ENCODE peak calls at places on chromosome 1, in five cellular contexts. P, G, L, W and E are unnamed samples.

GRCh38 chr1:67560580-67561285 is 124.3 kb upstream of the GADD45A start:
- DNase-seq in P (no peak), G (no peak), L (no peak), W (no peak), E (no peak)

GRCh38 chr1:91763252-91763651 is 122.7 kb downstream of the TGFBR3 start:
- DNase-seq in P (no peak), G (no peak), L (no peak), W (no peak), E (no peak)

GRCh38 chr1:19250629-19251304 is 557 bp downstream of the EMC1 start:
- DNase-seq in P (peak; percentile 30), G (peak; percentile 18), L (no peak), W (no peak), E (no peak)

GRCh38 chr1:111600295-111600694 is 19.3 kb upstream of the RAP1A start:
- DNase-seq in P (no peak), G (no peak), L (no peak), W (no peak), E (no peak)

GRCh38 chr1:173023343-173023742 is 27.4 kb downstream of the TNFSF18 start:
- DNase-seq in P (no peak), G (no peak), L (no peak), W (no peak), E (no peak)

GRCh38 chr1:61951731-61952585 is 209.7 kb downstream of the PATJ start:
- DNase-seq in P (no peak), G (no peak), L (no peak), W (no peak), E (peak; percentile 62)

GRCh38 chr1:100927276-100927675 is 31.4 kb downstream of the SLC30A7 start:
- DNase-seq in P (no peak), G (no peak), L (no peak), W (no peak), E (no peak)

GRCh38 chr1:156075158-156075557 is 7.1 kb downstream of the MEX3A start:
- DNase-seq in P (no peak), G (no peak), L (no peak), W (no peak), E (no peak)

GRCh38 chr1:112393634-112393976 is 2.4 kb upstream of the CTTNBP2NL start:
- DNase-seq in P (no peak), G (no peak), L (no peak), W (no peak), E (no peak)

GRCh38 chr1:195591917-195592672 is 1016.1 kb downstream of the KCNT2 start:
- DNase-seq in P (no peak), G (no peak), L (no peak), W (no peak), E (no peak)

GRCh38 chr1:156119503-156120209 is 5.1 kb downstream of the LMNA start:
- DNase-seq in P (no peak), G (no peak), L (no peak), W (no peak), E (no peak)

GRCh38 chr1:39668111-39668510 is 3.8 kb downstream of the NT5C1A start:
- DNase-seq in P (no peak), G (no peak), L (no peak), W (no peak), E (no peak)

GRCh38 chr1:200038987-200039848 is 11.7 kb downstream of the NR5A2 start:
- DNase-seq in P (peak; percentile 65), G (no peak), L (no peak), W (no peak), E (no peak)

GRCh38 chr1:79105499-79105898 is 99.0 kb upstream of the ADGRL4 start:
- DNase-seq in P (no peak), G (no peak), L (no peak), W (no peak), E (no peak)

GRCh38 chr1:6083801-6084467 is 38.2 kb downstream of the KCNAB2 start:
- DNase-seq in P (no peak), G (no peak), L (no peak), W (no peak), E (no peak)

GRCh38 chr1:56204206-56204605 is 375.2 kb downstream of the PLPP3 start:
- DNase-seq in P (no peak), G (no peak), L (no peak), W (no peak), E (no peak)

GRCh38 chr1:53543771-53544695 is 84.8 kb downstream of the DMRTB1 start:
- DNase-seq in P (no peak), G (no peak), L (no peak), W (no peak), E (no peak)

GRCh38 chr1:2052096-2052569 is 1.9 kb downstream of the PRKCZ start:
- DNase-seq in P (no peak), G (no peak), L (no peak), W (no peak), E (no peak)

GRCh38 chr1:97006044-97006676 is 284.6 kb downstream of the PTBP2 start:
- DNase-seq in P (no peak), G (no peak), L (peak; percentile 12), W (no peak), E (no peak)

GRCh38 chr1:235491644-235492043 is 12.6 kb downstream of the B3GALNT2 start:
- DNase-seq in P (no peak), G (no peak), L (no peak), W (no peak), E (no peak)

GRCh38 chr1:3017440-3018050 is 3.7 kb upstream of the ACTRT2 start:
- DNase-seq in P (no peak), G (no peak), L (no peak), W (no peak), E (no peak)

GRCh38 chr1:186494832-186495271 is 33.9 kb upstream of the PDC start:
- DNase-seq in P (no peak), G (no peak), L (no peak), W (no peak), E (no peak)

GRCh38 chr1:153792631-153793041 is 17.4 kb downstream of the SLC27A3 start:
- DNase-seq in P (no peak), G (no peak), L (no peak), W (no peak), E (no peak)

GRCh38 chr1:205452364-205452763 is 3.5 kb downstream of the BLACAT1 start:
- DNase-seq in P (no peak), G (no peak), L (no peak), W (no peak), E (no peak)

GRCh38 chr1:115507256-115507589 is 134.5 kb upstream of the VANGL1 start:
- DNase-seq in P (peak; percentile 72), G (peak; percentile 27), L (no peak), W (peak; percentile 2), E (peak; percentile 59)

GRCh38 chr1:28928306-28928987 is 14.1 kb downstream of the EPB41 start:
- DNase-seq in P (no peak), G (no peak), L (no peak), W (no peak), E (no peak)

GRCh38 chr1:77796695-77797405 is 17.4 kb downstream of the MIGA1 start:
- DNase-seq in P (no peak), G (peak; percentile 40), L (no peak), W (no peak), E (no peak)

GRCh38 chr1:198676253-198676652 is 37.4 kb downstream of the PTPRC start:
- DNase-seq in P (no peak), G (no peak), L (no peak), W (no peak), E (no peak)

GRCh38 chr1:231934797-231935196 is 308.2 kb downstream of the DISC1 start:
- DNase-seq in P (no peak), G (peak; percentile 87), L (no peak), W (no peak), E (no peak)

GRCh38 chr1:205449750-205450443 is 5.9 kb downstream of the BLACAT1 start:
- DNase-seq in P (no peak), G (peak; percentile 99), L (no peak), W (no peak), E (peak; percentile 92)

GRCh38 chr1:4044967-4045366 is 144.9 kb upstream of the C1orf174 start:
- DNase-seq in P (no peak), G (no peak), L (no peak), W (no peak), E (no peak)

GRCh38 chr1:52426391-52426790 is 22.0 kb downstream of the PRPF38A start:
- DNase-seq in P (no peak), G (no peak), L (no peak), W (no peak), E (no peak)

GRCh38 chr1:27416387-27417111 is 24.1 kb downstream of the GPR3 start:
- DNase-seq in P (peak; percentile 61), G (peak; percentile 44), L (peak; percentile 70), W (no peak), E (no peak)

GRCh38 chr1:179120736-179121135 is 38.9 kb downstream of the TOR3A start:
- DNase-seq in P (no peak), G (no peak), L (no peak), W (no peak), E (no peak)

GRCh38 chr1:87151500-87152421 is 176.9 kb upstream of the LMO4 start:
- DNase-seq in P (peak; percentile 75), G (no peak), L (peak; percentile 75), W (peak; percentile 63), E (peak; percentile 80)
- TF ChIP-seq SUZ12 in P (no peak), G (no peak), L (no peak), W (peak; percentile 26), E (no peak)

DNA sequence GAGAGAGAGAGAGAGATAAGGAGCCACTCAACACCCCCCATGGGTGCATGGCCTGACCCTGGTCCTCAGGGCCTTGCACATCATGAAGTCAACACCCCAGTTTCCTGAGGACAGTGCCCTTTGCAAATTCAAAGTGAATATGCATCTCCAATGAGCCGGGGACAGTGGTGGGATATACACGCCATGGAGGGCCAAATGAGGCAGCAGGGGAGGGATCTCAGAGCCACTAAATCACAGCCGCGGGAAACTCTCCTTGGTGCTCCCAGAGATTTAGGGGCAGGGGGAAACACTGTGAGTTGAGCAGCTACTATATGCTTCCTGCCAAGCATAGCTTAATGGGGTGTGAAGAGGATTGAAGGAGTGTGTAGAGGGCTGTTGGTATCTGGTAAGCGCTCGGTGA is 35.5 kb downstream of the MATN1 start:
- DNase-seq in P (no peak), G (no peak), L (no peak), W (no peak), E (no peak)
- TF ChIP-seq SUZ12 in P (no peak), G (no peak), L (no peak), W (no peak), E (no peak)

DNA sequence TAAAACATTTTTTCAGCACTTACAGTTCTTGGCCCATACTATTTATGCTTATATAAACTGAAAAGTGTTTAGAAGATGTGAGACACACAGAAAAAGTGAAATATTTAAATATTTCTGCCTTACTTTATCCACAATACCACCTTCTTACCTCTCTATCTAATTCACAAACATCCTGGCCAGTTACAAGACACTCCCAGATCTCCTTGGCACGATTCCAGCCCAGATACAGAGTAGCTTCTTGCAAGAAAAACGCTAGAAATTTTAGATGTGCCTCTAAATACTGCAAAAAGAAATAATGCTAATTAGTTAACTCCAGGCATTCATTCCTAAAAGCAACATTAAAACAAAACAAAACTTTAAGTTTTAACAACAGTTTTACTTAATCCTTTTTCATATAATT is 68.4 kb downstream of the USP24 start:
- DNase-seq in P (no peak), G (no peak), L (no peak), W (no peak), E (no peak)
- TF ChIP-seq SUZ12 in P (no peak), G (no peak), L (no peak), W (no peak), E (no peak)

GRCh38 chr1:15343729-15344128 is 66.0 kb upstream of the EFHD2 start:
- DNase-seq in P (peak; percentile 39), G (no peak), L (no peak), W (no peak), E (no peak)
- TF ChIP-seq SUZ12 in P (no peak), G (no peak), L (no peak), W (no peak), E (no peak)